ENCODE peak calls at places on chromosome 7, in eight cellular contexts. X, Q, A, L, M, H, I and G are unnamed samples.

GRCh38 chr7:76269895-76270294 is 32.6 kb upstream of the HSPB1 start:
- DNase-seq in X (peak), Q (no peak), A (no peak), L (no peak), M (no peak), H (no peak), I (no peak), G (no peak)

GRCh38 chr7:64642046-64642445 is 23.9 kb upstream of the ZNF107 start:
- DNase-seq in X (no peak), Q (no peak), A (no peak), L (no peak), M (no peak), H (no peak), I (no peak), G (no peak)

GRCh38 chr7:48528689-48529088 is 357.4 kb downstream of the ABCA13 start:
- DNase-seq in X (no peak), Q (no peak), A (no peak), L (no peak), M (no peak), H (no peak), I (no peak), G (no peak)

GRCh38 chr7:99296471-99296870 is 23.8 kb downstream of the MYH16 start:
- DNase-seq in X (no peak), Q (no peak), A (no peak), L (no peak), M (no peak), H (no peak), I (no peak), G (no peak)

GRCh38 chr7:2934984-2935740 is 91.1 kb upstream of the GNA12 start:
- DNase-seq in X (no peak), Q (no peak), A (no peak), L (no peak), M (no peak), H (no peak), I (no peak), G (no peak)

GRCh38 chr7:36422072-36422471 is 32.4 kb downstream of the ANLN start:
- DNase-seq in X (no peak), Q (no peak), A (no peak), L (no peak), M (no peak), H (no peak), I (no peak), G (no peak)

GRCh38 chr7:70317356-70317755 is 719.1 kb downstream of the AUTS2 start:
- DNase-seq in X (no peak), Q (no peak), A (no peak), L (no peak), M (no peak), H (no peak), I (no peak), G (no peak)

GRCh38 chr7:116932566-116932965 is 20.7 kb upstream of the ST7 start:
- DNase-seq in X (no peak), Q (no peak), A (no peak), L (no peak), M (no peak), H (no peak), I (no peak), G (no peak)

GRCh38 chr7:143392875-143393266 is 11.7 kb downstream of the ZYX start:
- DNase-seq in X (no peak), Q (no peak), A (no peak), L (peak), M (no peak), H (no peak), I (no peak), G (no peak)

GRCh38 chr7:124497209-124497608 is 268.4 kb downstream of the GPR37 start:
- DNase-seq in X (no peak), Q (no peak), A (no peak), L (no peak), M (no peak), H (no peak), I (no peak), G (no peak)

GRCh38 chr7:4178416-4178815 is 503.7 kb upstream of the FOXK1 start:
- DNase-seq in X (no peak), Q (no peak), A (no peak), L (no peak), M (no peak), H (no peak), I (no peak), G (no peak)

GRCh38 chr7:157596471-157596870 is 259.7 kb downstream of the DNAJB6 start:
- DNase-seq in X (no peak), Q (no peak), A (no peak), L (no peak), M (no peak), H (no peak), I (no peak), G (no peak)

GRCh38 chr7:23544913-23545354 is 13.2 kb upstream of the TRA2A start:
- DNase-seq in X (no peak), Q (peak), A (no peak), L (no peak), M (no peak), H (no peak), I (no peak), G (no peak)

GRCh38 chr7:21251166-21251806 is 176.6 kb upstream of the SP4 start:
- DNase-seq in X (no peak), Q (no peak), A (no peak), L (no peak), M (no peak), H (no peak), I (no peak), G (no peak)

GRCh38 chr7:6654113-6654841 is 17.2 kb downstream of the ZNF316 start:
- DNase-seq in X (no peak), Q (no peak), A (no peak), L (no peak), M (no peak), H (no peak), I (no peak), G (no peak)

GRCh38 chr7:126378642-126379041 is 874.1 kb downstream of the GRM8 start:
- DNase-seq in X (no peak), Q (no peak), A (no peak), L (no peak), M (no peak), H (no peak), I (no peak), G (no peak)